ENCODE peak calls at places on chromosomes 4 and X, in seven cellular contexts. One of them, this sample, is unnamed.
A peak's percentile ranks its signal among the peaks of the same experiment; 100 is the strongest.

GRCh38 chr4:152289963-152290362 is 245.9 kb downstream of the FBXW7 start:
- DNase-seq in activated T-helper 1 cell treated with anti-CD3 and anti-CD28 coated beads, Interleukin-2, amount 50 U/mL, for 16 hours: no peak
- DNase-seq in NCI-H1092 treated with DMSO at 0.1 percent for 48 hours: no peak
- DNase-seq in MCF 10A: no peak
- DNase-seq in A172: no peak
- DNase-seq in fibroblast of mammary gland: peak; percentile 13
- DNase-seq in EH: no peak
- DNase-seq in this sample: no peak

GRCh38 chr4:27594917-27595316 is 734.3 kb downstream of the STIM2 start:
- DNase-seq in activated T-helper 1 cell treated with anti-CD3 and anti-CD28 coated beads, Interleukin-2, amount 50 U/mL, for 16 hours: no peak
- DNase-seq in NCI-H1092 treated with DMSO at 0.1 percent for 48 hours: no peak
- DNase-seq in MCF 10A: no peak
- DNase-seq in A172: no peak
- DNase-seq in fibroblast of mammary gland: no peak
- DNase-seq in EH: no peak
- DNase-seq in this sample: no peak

GRCh38 chrX:17563515-17563914 is 173.8 kb upstream of the SCML1 start:
- DNase-seq in activated T-helper 1 cell treated with anti-CD3 and anti-CD28 coated beads, Interleukin-2, amount 50 U/mL, for 16 hours: no peak
- DNase-seq in NCI-H1092 treated with DMSO at 0.1 percent for 48 hours: no peak
- DNase-seq in MCF 10A: no peak
- DNase-seq in A172: peak; percentile 22
- DNase-seq in fibroblast of mammary gland: peak; percentile 44
- DNase-seq in EH: peak; percentile 37
- DNase-seq in this sample: no peak

GRCh38 chr4:102295153-102295862 is 50.0 kb downstream of the SLC39A8 start:
- DNase-seq in activated T-helper 1 cell treated with anti-CD3 and anti-CD28 coated beads, Interleukin-2, amount 50 U/mL, for 16 hours: no peak
- DNase-seq in NCI-H1092 treated with DMSO at 0.1 percent for 48 hours: no peak
- DNase-seq in MCF 10A: no peak
- DNase-seq in A172: no peak
- DNase-seq in fibroblast of mammary gland: no peak
- DNase-seq in EH: no peak
- DNase-seq in this sample: no peak

GRCh38 chrX:69155786-69156520 is 9.3 kb downstream of the PJA1 start:
- DNase-seq in activated T-helper 1 cell treated with anti-CD3 and anti-CD28 coated beads, Interleukin-2, amount 50 U/mL, for 16 hours: no peak
- DNase-seq in NCI-H1092 treated with DMSO at 0.1 percent for 48 hours: no peak
- DNase-seq in MCF 10A: no peak
- DNase-seq in A172: no peak
- DNase-seq in fibroblast of mammary gland: no peak
- DNase-seq in EH: no peak
- DNase-seq in this sample: no peak

GRCh38 chr4:88911246-88912212 is 145.5 kb downstream of the FAM13A start:
- DNase-seq in activated T-helper 1 cell treated with anti-CD3 and anti-CD28 coated beads, Interleukin-2, amount 50 U/mL, for 16 hours: no peak
- DNase-seq in NCI-H1092 treated with DMSO at 0.1 percent for 48 hours: no peak
- DNase-seq in MCF 10A: no peak
- DNase-seq in A172: no peak
- DNase-seq in fibroblast of mammary gland: no peak
- DNase-seq in EH: no peak
- DNase-seq in this sample: no peak

GRCh38 chrX:31318866-31319265 is 247.0 kb upstream of the FTHL17 start:
- DNase-seq in activated T-helper 1 cell treated with anti-CD3 and anti-CD28 coated beads, Interleukin-2, amount 50 U/mL, for 16 hours: no peak
- DNase-seq in NCI-H1092 treated with DMSO at 0.1 percent for 48 hours: peak; percentile 12
- DNase-seq in MCF 10A: no peak
- DNase-seq in A172: no peak
- DNase-seq in fibroblast of mammary gland: no peak
- DNase-seq in EH: no peak
- DNase-seq in this sample: no peak

GRCh38 chr4:152951348-152951747 is 15.2 kb downstream of the FHDC1 start:
- DNase-seq in activated T-helper 1 cell treated with anti-CD3 and anti-CD28 coated beads, Interleukin-2, amount 50 U/mL, for 16 hours: no peak
- DNase-seq in NCI-H1092 treated with DMSO at 0.1 percent for 48 hours: no peak
- DNase-seq in MCF 10A: no peak
- DNase-seq in A172: no peak
- DNase-seq in fibroblast of mammary gland: no peak
- DNase-seq in EH: peak; percentile 16
- DNase-seq in this sample: no peak

GRCh38 chr4:94936854-94937253 is 179.1 kb downstream of the BMPR1B start:
- DNase-seq in activated T-helper 1 cell treated with anti-CD3 and anti-CD28 coated beads, Interleukin-2, amount 50 U/mL, for 16 hours: no peak
- DNase-seq in NCI-H1092 treated with DMSO at 0.1 percent for 48 hours: no peak
- DNase-seq in MCF 10A: no peak
- DNase-seq in A172: no peak
- DNase-seq in fibroblast of mammary gland: no peak
- DNase-seq in EH: no peak
- DNase-seq in this sample: no peak

GRCh38 chrX:74178536-74178935 is 125.4 kb upstream of the ZCCHC13 start:
- DNase-seq in activated T-helper 1 cell treated with anti-CD3 and anti-CD28 coated beads, Interleukin-2, amount 50 U/mL, for 16 hours: no peak
- DNase-seq in NCI-H1092 treated with DMSO at 0.1 percent for 48 hours: no peak
- DNase-seq in MCF 10A: no peak
- DNase-seq in A172: no peak
- DNase-seq in fibroblast of mammary gland: no peak
- DNase-seq in EH: no peak
- DNase-seq in this sample: no peak

GRCh38 chr4:37188100-37188499 is 56.4 kb upstream of the NWD2 start:
- DNase-seq in activated T-helper 1 cell treated with anti-CD3 and anti-CD28 coated beads, Interleukin-2, amount 50 U/mL, for 16 hours: no peak
- DNase-seq in NCI-H1092 treated with DMSO at 0.1 percent for 48 hours: no peak
- DNase-seq in MCF 10A: peak; percentile 6
- DNase-seq in A172: no peak
- DNase-seq in fibroblast of mammary gland: no peak
- DNase-seq in EH: no peak
- DNase-seq in this sample: no peak

GRCh38 chr4:184506527-184507121 is 32.3 kb upstream of the IRF2 start:
- DNase-seq in activated T-helper 1 cell treated with anti-CD3 and anti-CD28 coated beads, Interleukin-2, amount 50 U/mL, for 16 hours: no peak
- DNase-seq in NCI-H1092 treated with DMSO at 0.1 percent for 48 hours: no peak
- DNase-seq in MCF 10A: peak; percentile 13
- DNase-seq in A172: peak; percentile 13
- DNase-seq in fibroblast of mammary gland: no peak
- DNase-seq in EH: peak; percentile 8
- DNase-seq in this sample: no peak

GRCh38 chrX:119757979-119758681 is at the start of gene SOWAHD:
- DNase-seq in activated T-helper 1 cell treated with anti-CD3 and anti-CD28 coated beads, Interleukin-2, amount 50 U/mL, for 16 hours: no peak
- DNase-seq in NCI-H1092 treated with DMSO at 0.1 percent for 48 hours: no peak
- DNase-seq in MCF 10A: peak; percentile 48
- DNase-seq in A172: no peak
- DNase-seq in fibroblast of mammary gland: no peak
- DNase-seq in EH: peak; percentile 44
- DNase-seq in this sample: peak; percentile 60

GRCh38 chr4:79439489-79439888 is 31.5 kb upstream of the GK2 start:
- DNase-seq in activated T-helper 1 cell treated with anti-CD3 and anti-CD28 coated beads, Interleukin-2, amount 50 U/mL, for 16 hours: no peak
- DNase-seq in NCI-H1092 treated with DMSO at 0.1 percent for 48 hours: no peak
- DNase-seq in MCF 10A: no peak
- DNase-seq in A172: no peak
- DNase-seq in fibroblast of mammary gland: no peak
- DNase-seq in EH: no peak
- DNase-seq in this sample: no peak

GRCh38 chr4:8278421-8279287 is 9.1 kb downstream of the HTRA3 start:
- DNase-seq in activated T-helper 1 cell treated with anti-CD3 and anti-CD28 coated beads, Interleukin-2, amount 50 U/mL, for 16 hours: no peak
- DNase-seq in NCI-H1092 treated with DMSO at 0.1 percent for 48 hours: no peak
- DNase-seq in MCF 10A: peak; percentile 55
- DNase-seq in A172: peak; percentile 46
- DNase-seq in fibroblast of mammary gland: peak; percentile 86
- DNase-seq in EH: peak; percentile 93
- DNase-seq in this sample: no peak

GRCh38 chr4:149045731-149046130 is 603.5 kb upstream of the NR3C2 start:
- DNase-seq in activated T-helper 1 cell treated with anti-CD3 and anti-CD28 coated beads, Interleukin-2, amount 50 U/mL, for 16 hours: no peak
- DNase-seq in NCI-H1092 treated with DMSO at 0.1 percent for 48 hours: no peak
- DNase-seq in MCF 10A: no peak
- DNase-seq in A172: no peak
- DNase-seq in fibroblast of mammary gland: no peak
- DNase-seq in EH: no peak
- DNase-seq in this sample: no peak

GRCh38 chr4:1799997-1800375 is 6.9 kb downstream of the FGFR3 start:
- DNase-seq in activated T-helper 1 cell treated with anti-CD3 and anti-CD28 coated beads, Interleukin-2, amount 50 U/mL, for 16 hours: no peak
- DNase-seq in NCI-H1092 treated with DMSO at 0.1 percent for 48 hours: no peak
- DNase-seq in MCF 10A: no peak
- DNase-seq in A172: no peak
- DNase-seq in fibroblast of mammary gland: no peak
- DNase-seq in EH: no peak
- DNase-seq in this sample: no peak

GRCh38 chrX:45508459-45508858 is 307.8 kb upstream of the DIPK2B start:
- DNase-seq in activated T-helper 1 cell treated with anti-CD3 and anti-CD28 coated beads, Interleukin-2, amount 50 U/mL, for 16 hours: no peak
- DNase-seq in NCI-H1092 treated with DMSO at 0.1 percent for 48 hours: no peak
- DNase-seq in MCF 10A: peak; percentile 82
- DNase-seq in A172: peak; percentile 66
- DNase-seq in fibroblast of mammary gland: peak; percentile 83
- DNase-seq in EH: peak; percentile 68
- DNase-seq in this sample: no peak

GRCh38 chrX:155326610-155327009 is 7.8 kb downstream of the CLIC2 start:
- DNase-seq in activated T-helper 1 cell treated with anti-CD3 and anti-CD28 coated beads, Interleukin-2, amount 50 U/mL, for 16 hours: no peak
- DNase-seq in NCI-H1092 treated with DMSO at 0.1 percent for 48 hours: no peak
- DNase-seq in MCF 10A: no peak
- DNase-seq in A172: no peak
- DNase-seq in fibroblast of mammary gland: no peak
- DNase-seq in EH: no peak
- DNase-seq in this sample: no peak

GRCh38 chr4:86449746-86450145 is 89.9 kb upstream of the MAPK10 start:
- DNase-seq in activated T-helper 1 cell treated with anti-CD3 and anti-CD28 coated beads, Interleukin-2, amount 50 U/mL, for 16 hours: no peak
- DNase-seq in NCI-H1092 treated with DMSO at 0.1 percent for 48 hours: no peak
- DNase-seq in MCF 10A: no peak
- DNase-seq in A172: no peak
- DNase-seq in fibroblast of mammary gland: no peak
- DNase-seq in EH: no peak
- DNase-seq in this sample: no peak

GRCh38 chr4:142721187-142721586 is 124.9 kb downstream of the INPP4B start:
- DNase-seq in activated T-helper 1 cell treated with anti-CD3 and anti-CD28 coated beads, Interleukin-2, amount 50 U/mL, for 16 hours: no peak
- DNase-seq in NCI-H1092 treated with DMSO at 0.1 percent for 48 hours: no peak
- DNase-seq in MCF 10A: peak; percentile 8
- DNase-seq in A172: peak; percentile 51
- DNase-seq in fibroblast of mammary gland: no peak
- DNase-seq in EH: peak; percentile 27
- DNase-seq in this sample: no peak

This sample was measured in HuH-7.